ENCODE peak calls at places on chromosome 3, in seven cellular contexts. U is fibroblast of mammary gland, Y is cardiac muscle cell, N is tibial artery, I is NB4, V is PC-3, S is ovary. D is an unnamed sample.

GRCh38 chr3:197256836-197257444 is 41.5 kb downstream of the DLG1 start:
- DNase-seq in U (peak), Y (peak), N (no peak), I (peak), V (peak), S (no peak), D (peak)

GRCh38 chr3:152403632-152404066 is 134.9 kb downstream of the MBNL1 start:
- DNase-seq in U (peak), Y (peak), N (peak), I (peak), V (no peak), S (no peak), D (no peak)

GRCh38 chr3:182730675-182731042 is 62.6 kb upstream of the ATP11B start:
- DNase-seq in U (no peak), Y (no peak), N (no peak), I (no peak), V (no peak), S (no peak), D (no peak)

GRCh38 chr3:194043516-194043915 is 92.4 kb upstream of the HES1 start:
- DNase-seq in U (peak), Y (no peak), N (no peak), I (no peak), V (peak), S (no peak), D (no peak)

GRCh38 chr3:135997554-135998320 is 32.2 kb downstream of the PPP2R3A start:
- DNase-seq in U (no peak), Y (no peak), N (no peak), I (no peak), V (no peak), S (no peak), D (no peak)

GRCh38 chr3:141519587-141519986 is 32.8 kb downstream of the RASA2 start:
- DNase-seq in U (no peak), Y (no peak), N (no peak), I (no peak), V (no peak), S (no peak), D (no peak)

GRCh38 chr3:133970916-133971315 is 58.8 kb downstream of the SLCO2A1 start:
- DNase-seq in U (no peak), Y (no peak), N (no peak), I (no peak), V (no peak), S (no peak), D (no peak)

GRCh38 chr3:127799476-127800222 is 22.7 kb downstream of the MGLL start:
- DNase-seq in U (peak), Y (no peak), N (no peak), I (no peak), V (peak), S (no peak), D (no peak)

GRCh38 chr3:12999147-13000140 is 73.8 kb downstream of the IQSEC1 start:
- DNase-seq in U (peak), Y (no peak), N (peak), I (peak), V (no peak), S (no peak), D (peak)

GRCh38 chr3:14801031-14801430 is 17.7 kb upstream of the FGD5 start:
- DNase-seq in U (no peak), Y (no peak), N (no peak), I (no peak), V (no peak), S (no peak), D (no peak)

GRCh38 chr3:8460815-8461482 is 40.7 kb upstream of the LMCD1 start:
- DNase-seq in U (peak), Y (no peak), N (peak), I (no peak), V (no peak), S (no peak), D (no peak)

GRCh38 chr3:13879946-13880810 is at the start of gene WNT7A:
- DNase-seq in U (no peak), Y (peak), N (peak), I (no peak), V (peak), S (no peak), D (no peak)

GRCh38 chr3:171835116-171835515 is 8.0 kb upstream of the TMEM212 start:
- DNase-seq in U (no peak), Y (no peak), N (no peak), I (peak), V (no peak), S (no peak), D (no peak)

GRCh38 chr3:75886971-75887526 is 101.7 kb upstream of the ZNF717 start:
- DNase-seq in U (no peak), Y (no peak), N (no peak), I (no peak), V (no peak), S (no peak), D (no peak)

GRCh38 chr3:28664123-28664522 is 315.5 kb upstream of the AZI2 start:
- DNase-seq in U (no peak), Y (no peak), N (no peak), I (no peak), V (no peak), S (no peak), D (no peak)

GRCh38 chr3:18649666-18650363 is 224.7 kb upstream of the SATB1 start:
- DNase-seq in U (no peak), Y (no peak), N (no peak), I (no peak), V (no peak), S (no peak), D (peak)

GRCh38 chr3:72938471-72939265 is 50.8 kb downstream of the GXYLT2 start:
- DNase-seq in U (peak), Y (peak), N (peak), I (peak), V (peak), S (peak), D (peak)

GRCh38 chr3:32238816-32239637 is 547 bp downstream of the CMTM8 start:
- DNase-seq in U (peak), Y (peak), N (peak), I (peak), V (peak), S (no peak), D (peak)

GRCh38 chr3:161415506-161416231 is 44.4 kb upstream of the SPTSSB start:
- DNase-seq in U (peak), Y (no peak), N (peak), I (no peak), V (peak), S (no peak), D (no peak)

GRCh38 chr3:180617049-180617448 is 15.1 kb downstream of the TTC14 start:
- DNase-seq in U (peak), Y (no peak), N (no peak), I (no peak), V (peak), S (no peak), D (no peak)

GRCh38 chr3:46541856-46542255 is 24.2 kb downstream of the LRRC2 start:
- DNase-seq in U (no peak), Y (no peak), N (no peak), I (peak), V (no peak), S (no peak), D (peak)

GRCh38 chr3:194369522-194370279 is at the start of gene LRRC15:
- DNase-seq in U (peak), Y (peak), N (no peak), I (peak), V (peak), S (no peak), D (no peak)

GRCh38 chr3:71063768-71064287 is 519.7 kb downstream of the FOXP1 start:
- DNase-seq in U (peak), Y (peak), N (no peak), I (peak), V (peak), S (peak), D (no peak)

GRCh38 chr3:141019244-141019643 is 31.9 kb upstream of the SPSB4 start:
- DNase-seq in U (no peak), Y (no peak), N (no peak), I (no peak), V (no peak), S (no peak), D (no peak)

GRCh38 chr3:175003590-175003989 is 144.5 kb downstream of the NAALADL2 start:
- DNase-seq in U (no peak), Y (no peak), N (no peak), I (no peak), V (no peak), S (no peak), D (no peak)

GRCh38 chr3:127732879-127733350 is 60.2 kb downstream of the ABTB1 start:
- DNase-seq in U (no peak), Y (no peak), N (no peak), I (peak), V (no peak), S (no peak), D (peak)

GRCh38 chr3:48151807-48152427 is 36.3 kb downstream of the CDC25A start:
- DNase-seq in U (no peak), Y (no peak), N (no peak), I (no peak), V (peak), S (no peak), D (no peak)

GRCh38 chr3:65245133-65246076 is 557.6 kb upstream of the ADAMTS9 start:
- DNase-seq in U (peak), Y (no peak), N (no peak), I (no peak), V (no peak), S (no peak), D (no peak)

GRCh38 chr3:4744405-4745239 is 234.6 kb upstream of the BHLHE40 start:
- DNase-seq in U (peak), Y (no peak), N (no peak), I (no peak), V (peak), S (no peak), D (no peak)

GRCh38 chr3:22474706-22475470 is 723.9 kb upstream of the ZNF385D start:
- DNase-seq in U (peak), Y (no peak), N (peak), I (peak), V (peak), S (no peak), D (peak)

GRCh38 chr3:139318431-139318816 is 25.4 kb upstream of the MRPS22 start:
- DNase-seq in U (peak), Y (no peak), N (no peak), I (no peak), V (no peak), S (no peak), D (no peak)

GRCh38 chr3:53921296-53921695 is 29.6 kb upstream of the SELENOK start:
- DNase-seq in U (peak), Y (no peak), N (no peak), I (peak), V (peak), S (no peak), D (peak)
- TF ChIP-seq CTCF in U (peak), Y (peak), N (no peak), I (peak), V (peak), S (no peak), D (peak)

GRCh38 chr3:142889263-142890014 is 556 bp upstream of the PCOLCE2 start:
- DNase-seq in U (no peak), Y (no peak), N (no peak), I (no peak), V (no peak), S (no peak), D (no peak)

GRCh38 chr3:142886938-142887337 is 1.9 kb downstream of the PCOLCE2 start:
- DNase-seq in U (peak), Y (no peak), N (no peak), I (peak), V (peak), S (no peak), D (no peak)

GRCh38 chr3:142890592-142890991 is 1.7 kb upstream of the PCOLCE2 start:
- DNase-seq in U (no peak), Y (no peak), N (no peak), I (no peak), V (no peak), S (no peak), D (no peak)

GRCh38 chr3:142888099-142888483 is 792 bp downstream of the PCOLCE2 start:
- DNase-seq in U (peak), Y (peak), N (peak), I (peak), V (peak), S (no peak), D (no peak)

GRCh38 chr3:142888484-142889262 is at the start of gene PCOLCE2:
- DNase-seq in U (peak), Y (peak), N (peak), I (peak), V (peak), S (peak), D (peak)
- H3K4me3 ChIP-seq in U (peak), Y (peak), N (peak), I (peak), V (peak), S (peak), D (peak)

GRCh38 chr3:52238761-52239701 is at the start of gene TWF2:
- DNase-seq in U (peak), Y (peak), N (peak), I (peak), V (peak), S (peak), D (peak)
- TF ChIP-seq CTCF in U (peak), Y (peak), N (peak), I (peak), V (peak), S (peak), D (peak)

GRCh38 chr3:149596136-149596770 is 61.6 kb downstream of the WWTR1 start:
- DNase-seq in U (peak), Y (no peak), N (no peak), I (no peak), V (no peak), S (no peak), D (no peak)

GRCh38 chr3:149593416-149594160 is 64.2 kb downstream of the WWTR1 start:
- DNase-seq in U (no peak), Y (no peak), N (no peak), I (no peak), V (no peak), S (no peak), D (no peak)

GRCh38 chr3:149590691-149591441 is 67.0 kb downstream of the WWTR1 start:
- DNase-seq in U (no peak), Y (no peak), N (no peak), I (no peak), V (no peak), S (no peak), D (no peak)

GRCh38 chr3:149589332-149589731 is 68.5 kb downstream of the WWTR1 start:
- DNase-seq in U (peak), Y (no peak), N (no peak), I (peak), V (peak), S (no peak), D (no peak)

DNA sequence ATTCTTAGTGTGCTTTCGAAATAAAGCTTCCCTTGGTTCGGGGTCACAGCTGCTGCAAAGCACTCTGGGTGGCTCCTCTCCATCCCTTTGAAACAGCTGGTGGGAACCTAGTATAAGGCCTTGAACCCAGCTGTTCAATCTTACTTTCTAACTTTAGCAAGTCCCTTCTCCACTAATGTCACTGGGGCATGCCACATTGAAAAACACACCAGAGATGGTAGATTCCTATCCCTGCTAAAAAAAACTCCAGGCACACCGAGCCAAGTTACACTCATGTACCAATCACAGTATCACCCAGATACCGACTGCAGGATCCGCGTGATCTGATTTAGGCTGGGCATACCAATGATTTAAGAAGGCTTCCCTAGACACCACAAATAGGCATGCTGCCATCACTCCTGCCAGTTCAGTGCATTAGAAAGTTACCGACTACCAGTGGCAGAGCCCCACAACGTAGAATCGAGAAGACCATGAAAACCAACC is 65.0 kb downstream of the WWTR1 start:
- DNase-seq in U (no peak), Y (no peak), N (no peak), I (no peak), V (no peak), S (peak), D (no peak)
- H3K4me3 ChIP-seq in U (no peak), Y (no peak), N (no peak), I (no peak), V (no peak), S (no peak), D (no peak)

GRCh38 chr3:99918720-99919119 is 101.1 kb downstream of the CMSS1 start:
- DNase-seq in U (no peak), Y (no peak), N (no peak), I (no peak), V (no peak), S (no peak), D (no peak)
- TF ChIP-seq CTCF in U (no peak), Y (no peak), N (no peak), I (no peak), V (no peak), S (no peak), D (no peak)

GRCh38 chr3:53495518-53496501 is 1.4 kb downstream of the CACNA1D start:
- DNase-seq in U (no peak), Y (peak), N (no peak), I (no peak), V (no peak), S (no peak), D (no peak)
- H3K4me3 ChIP-seq in U (no peak), Y (peak), N (peak), I (no peak), V (no peak), S (peak), D (no peak)

GRCh38 chr3:111617406-111617805 is 22.3 kb upstream of the ZBED2 start:
- DNase-seq in U (no peak), Y (no peak), N (no peak), I (no peak), V (no peak), S (no peak), D (no peak)

GRCh38 chr3:111618945-111619344 is 23.8 kb upstream of the ZBED2 start:
- DNase-seq in U (no peak), Y (no peak), N (no peak), I (no peak), V (no peak), S (no peak), D (no peak)

GRCh38 chr3:111617912-111618601 is 22.9 kb upstream of the ZBED2 start:
- DNase-seq in U (no peak), Y (no peak), N (no peak), I (no peak), V (peak), S (no peak), D (no peak)

GRCh38 chr3:111615880-111616279 is 20.7 kb upstream of the ZBED2 start:
- DNase-seq in U (no peak), Y (no peak), N (no peak), I (no peak), V (no peak), S (no peak), D (no peak)

DNA sequence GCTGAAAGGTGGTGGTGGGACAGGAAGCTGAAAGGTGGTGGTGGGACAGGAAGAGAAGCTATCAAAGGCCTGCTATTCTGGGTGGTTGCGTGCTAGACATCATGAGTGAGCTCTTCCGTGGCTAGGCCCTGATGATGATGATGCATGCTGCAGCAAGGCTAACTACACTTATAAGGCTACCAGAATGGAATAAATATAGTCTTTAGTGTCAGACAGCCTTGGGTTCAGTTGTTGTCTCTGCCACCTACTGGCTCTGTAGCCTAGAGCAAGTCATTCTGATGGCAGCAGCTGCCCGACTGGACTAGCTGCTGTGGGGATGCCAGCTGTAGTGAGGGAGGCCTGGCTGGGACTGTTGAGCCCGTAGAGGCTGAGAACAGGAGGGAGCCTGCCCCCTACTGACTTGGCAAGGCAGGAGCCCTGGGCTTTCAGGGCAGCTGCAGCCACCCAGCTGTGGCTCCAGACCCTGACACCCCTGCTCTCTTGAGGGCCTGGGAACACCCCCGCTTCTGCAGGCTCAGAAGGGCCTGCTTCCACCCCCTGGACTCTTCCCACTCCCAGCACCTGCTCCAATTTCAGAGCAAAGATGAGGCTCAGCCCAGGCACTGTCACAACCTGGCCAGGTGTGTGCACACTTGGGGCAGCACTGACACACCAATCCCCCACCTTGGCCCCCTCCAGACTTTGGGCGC is 21.4 kb upstream of the ZBED2 start:
- DNase-seq in U (no peak), Y (no peak), N (no peak), I (peak), V (peak), S (no peak), D (peak)
- TF ChIP-seq CTCF in U (no peak), Y (no peak), N (no peak), I (no peak), V (peak), S (no peak), D (peak)

DNA sequence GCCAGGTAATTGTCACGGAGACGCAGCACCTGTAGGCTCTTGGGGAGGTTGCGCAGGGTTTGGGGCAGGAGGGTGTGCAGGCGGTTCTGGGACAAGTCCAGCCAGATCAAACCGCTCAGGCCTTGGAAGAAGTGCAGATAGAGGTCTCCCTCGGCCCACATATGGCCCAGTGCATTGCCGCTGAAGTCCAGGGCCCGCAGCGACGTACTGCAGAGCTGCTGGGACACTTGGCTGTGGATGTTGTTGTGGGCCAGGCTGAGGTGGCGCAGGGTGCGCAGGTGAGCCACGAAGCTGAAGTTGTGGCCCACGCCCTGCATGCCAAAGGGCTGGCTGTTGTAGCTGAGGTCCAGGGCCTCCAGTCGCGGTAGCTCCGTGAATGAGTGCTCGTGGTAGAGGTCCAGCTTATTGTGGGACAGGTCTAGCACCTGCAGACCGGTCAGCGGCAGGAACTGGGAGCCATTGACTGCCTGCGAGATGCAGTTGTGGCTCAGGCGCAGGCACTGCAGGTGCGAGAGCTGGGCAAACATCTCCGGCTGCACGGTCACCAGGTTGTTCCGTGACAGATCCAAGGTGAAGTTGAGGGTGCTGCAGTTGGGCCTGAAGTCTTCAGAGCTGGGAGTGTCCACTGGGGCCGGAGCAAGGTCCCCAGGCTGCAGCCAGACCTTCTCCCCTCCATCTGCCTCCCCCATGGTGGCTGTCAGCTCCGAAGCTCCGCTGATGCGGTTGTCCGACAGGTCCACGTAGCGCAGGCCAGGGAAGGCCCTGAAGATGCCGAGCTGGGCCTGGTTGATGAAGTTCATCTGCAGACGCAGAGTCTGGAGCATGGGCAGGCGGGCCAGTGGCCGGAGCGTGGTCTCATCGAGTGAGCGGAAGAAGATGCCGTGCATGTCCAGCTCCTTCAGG is 2.9 kb downstream of the TLR9 start:
- DNase-seq in U (no peak), Y (no peak), N (no peak), I (no peak), V (no peak), S (no peak), D (no peak)
- H3K4me3 ChIP-seq in U (no peak), Y (no peak), N (no peak), I (no peak), V (no peak), S (no peak), D (no peak)

D was measured in GM12865.